ENCODE peak calls at places on chromosomes 5 and 9, in six cellular contexts. One of them, this sample, is unnamed. For H3K4me1, the result is how much of the 10 kb centered on the place peaks cover.

GRCh38 chr5:176671890-176672615 is 24.8 kb downstream of the TSPAN17 start:
- DNase-seq in aorta: peak
- DNase-seq in heart left ventricle: peak
- DNase-seq in upper lobe of right lung: no peak
- DNase-seq in left ventricle myocardium inferior: no peak
- DNase-seq in tibial artery: no peak
- DNase-seq in this sample: no peak

GRCh38 chr5:160793500-160793899 is 58.5 kb downstream of the ATP10B start:
- DNase-seq in aorta: no peak
- DNase-seq in heart left ventricle: no peak
- DNase-seq in upper lobe of right lung: no peak
- DNase-seq in left ventricle myocardium inferior: no peak
- DNase-seq in tibial artery: no peak
- DNase-seq in this sample: no peak

GRCh38 chr9:14372437-14373318 is 58.7 kb upstream of the NFIB start:
- DNase-seq in aorta: no peak
- DNase-seq in heart left ventricle: peak
- DNase-seq in upper lobe of right lung: no peak
- DNase-seq in left ventricle myocardium inferior: peak
- DNase-seq in tibial artery: no peak
- DNase-seq in this sample: peak

GRCh38 chr9:24602687-24603352 is 57.1 kb upstream of the IZUMO3 start:
- DNase-seq in aorta: no peak
- DNase-seq in heart left ventricle: no peak
- DNase-seq in upper lobe of right lung: no peak
- DNase-seq in left ventricle myocardium inferior: no peak
- DNase-seq in tibial artery: no peak
- DNase-seq in this sample: no peak

GRCh38 chr9:26181836-26182235 is 503.6 kb upstream of the TUSC1 start:
- DNase-seq in aorta: no peak
- DNase-seq in heart left ventricle: no peak
- DNase-seq in upper lobe of right lung: no peak
- DNase-seq in left ventricle myocardium inferior: no peak
- DNase-seq in tibial artery: no peak
- DNase-seq in this sample: no peak

GRCh38 chr5:162842725-162843124 is 594.7 kb upstream of the CCNG1 start:
- DNase-seq in aorta: no peak
- DNase-seq in heart left ventricle: no peak
- DNase-seq in upper lobe of right lung: no peak
- DNase-seq in left ventricle myocardium inferior: no peak
- DNase-seq in tibial artery: no peak
- DNase-seq in this sample: no peak

GRCh38 chr5:1262381-1262780 is 32.5 kb downstream of the TERT start:
- DNase-seq in aorta: no peak
- DNase-seq in heart left ventricle: no peak
- DNase-seq in upper lobe of right lung: no peak
- DNase-seq in left ventricle myocardium inferior: no peak
- DNase-seq in tibial artery: no peak
- DNase-seq in this sample: no peak

GRCh38 chr5:93399675-93400074 is 181.3 kb downstream of the NR2F1-AS1 start:
- DNase-seq in aorta: no peak
- DNase-seq in heart left ventricle: no peak
- DNase-seq in upper lobe of right lung: no peak
- DNase-seq in left ventricle myocardium inferior: no peak
- DNase-seq in tibial artery: no peak
- DNase-seq in this sample: no peak

GRCh38 chr5:113172231-113172826 is 195.7 kb downstream of the DCP2 start:
- DNase-seq in aorta: no peak
- DNase-seq in heart left ventricle: no peak
- DNase-seq in upper lobe of right lung: no peak
- DNase-seq in left ventricle myocardium inferior: no peak
- DNase-seq in tibial artery: no peak
- DNase-seq in this sample: no peak

GRCh38 chr5:81520769-81521168 is 126.8 kb upstream of the ACOT12 start:
- DNase-seq in aorta: no peak
- DNase-seq in heart left ventricle: no peak
- DNase-seq in upper lobe of right lung: no peak
- DNase-seq in left ventricle myocardium inferior: no peak
- DNase-seq in tibial artery: no peak
- DNase-seq in this sample: no peak

GRCh38 chr9:93480262-93480661 is 26.9 kb upstream of the FAM120AOS start:
- DNase-seq in aorta: no peak
- DNase-seq in heart left ventricle: no peak
- DNase-seq in upper lobe of right lung: no peak
- DNase-seq in left ventricle myocardium inferior: no peak
- DNase-seq in tibial artery: no peak
- DNase-seq in this sample: no peak

GRCh38 chr5:151080620-151081425 is at the start of gene TNIP1:
- DNase-seq in aorta: peak
- DNase-seq in heart left ventricle: peak
- DNase-seq in upper lobe of right lung: peak
- DNase-seq in left ventricle myocardium inferior: peak
- DNase-seq in tibial artery: peak
- DNase-seq in this sample: peak

GRCh38 chr5:151082274-151082902 is 1.6 kb upstream of the TNIP1 start:
- DNase-seq in aorta: no peak
- DNase-seq in heart left ventricle: no peak
- DNase-seq in upper lobe of right lung: peak
- DNase-seq in left ventricle myocardium inferior: no peak
- DNase-seq in tibial artery: no peak
- DNase-seq in this sample: no peak

GRCh38 chr5:151081426-151082273 is 816 bp upstream of the TNIP1 start:
- DNase-seq in aorta: no peak
- DNase-seq in heart left ventricle: no peak
- DNase-seq in upper lobe of right lung: no peak
- DNase-seq in left ventricle myocardium inferior: no peak
- DNase-seq in tibial artery: no peak
- DNase-seq in this sample: no peak

GRCh38 chr5:151084363-151084762 is 3.5 kb upstream of the TNIP1 start:
- DNase-seq in aorta: no peak
- DNase-seq in heart left ventricle: no peak
- DNase-seq in upper lobe of right lung: no peak
- DNase-seq in left ventricle myocardium inferior: no peak
- DNase-seq in tibial artery: no peak
- DNase-seq in this sample: no peak

DNA sequence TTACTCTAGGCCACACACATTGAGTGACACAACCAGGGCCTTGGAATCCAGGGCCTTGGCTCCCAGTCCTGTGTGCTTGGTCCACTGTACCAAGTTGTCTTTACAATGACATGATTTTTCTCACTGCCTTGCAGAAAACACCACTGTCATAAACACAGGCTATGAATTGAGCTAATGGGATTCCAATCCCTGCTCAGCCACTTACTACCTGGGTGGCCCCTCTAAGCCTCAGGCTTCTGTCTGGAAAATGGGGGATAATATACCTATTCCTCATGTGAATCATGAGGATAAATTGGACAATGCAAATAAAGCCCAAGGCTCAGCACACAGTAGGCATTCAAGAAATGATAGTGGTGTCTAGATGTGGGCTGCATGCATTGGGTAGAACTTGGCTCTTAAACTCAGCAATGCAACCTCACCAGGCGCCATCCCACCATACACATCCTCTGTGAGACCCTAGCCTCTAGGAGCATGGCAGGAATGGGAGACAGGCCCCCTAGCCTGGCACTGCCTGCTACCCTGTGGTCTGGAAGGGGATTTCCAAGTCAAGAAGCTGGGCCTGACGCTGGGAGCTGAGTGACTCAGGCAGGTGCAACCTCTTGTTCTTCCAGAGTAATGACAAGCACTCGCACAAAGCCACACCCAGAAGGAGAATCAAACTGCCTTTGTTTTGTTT is 2.3 kb upstream of the TNIP1 start:
- DNase-seq in aorta: no peak
- DNase-seq in heart left ventricle: no peak
- DNase-seq in upper lobe of right lung: peak
- DNase-seq in left ventricle myocardium inferior: no peak
- DNase-seq in tibial artery: no peak
- DNase-seq in this sample: peak
- H3K4me3 ChIP-seq in aorta: no peak
- H3K4me3 ChIP-seq in heart left ventricle: no peak
- H3K4me3 ChIP-seq in upper lobe of right lung: no peak
- H3K4me3 ChIP-seq in left ventricle myocardium inferior: no peak
- H3K4me3 ChIP-seq in tibial artery: no peak
- H3K4me3 ChIP-seq in this sample: no peak

GRCh38 chr5:139298242-139298641 is 4.7 kb downstream of the MATR3 start:
- DNase-seq in aorta: no peak
- DNase-seq in heart left ventricle: no peak
- DNase-seq in upper lobe of right lung: no peak
- DNase-seq in left ventricle myocardium inferior: no peak
- DNase-seq in tibial artery: no peak
- DNase-seq in this sample: no peak

GRCh38 chr5:139299477-139299876 is 5.9 kb downstream of the MATR3 start:
- DNase-seq in aorta: no peak
- DNase-seq in heart left ventricle: no peak
- DNase-seq in upper lobe of right lung: no peak
- DNase-seq in left ventricle myocardium inferior: no peak
- DNase-seq in tibial artery: no peak
- DNase-seq in this sample: no peak

GRCh38 chr5:139304391-139305324 is 11.1 kb downstream of the MATR3 start:
- DNase-seq in aorta: no peak
- DNase-seq in heart left ventricle: no peak
- DNase-seq in upper lobe of right lung: no peak
- DNase-seq in left ventricle myocardium inferior: no peak
- DNase-seq in tibial artery: no peak
- DNase-seq in this sample: no peak

GRCh38 chr5:139306197-139306596 is 12.7 kb downstream of the MATR3 start:
- DNase-seq in aorta: no peak
- DNase-seq in heart left ventricle: no peak
- DNase-seq in upper lobe of right lung: no peak
- DNase-seq in left ventricle myocardium inferior: no peak
- DNase-seq in tibial artery: no peak
- DNase-seq in this sample: no peak

GRCh38 chr5:139301766-139302499 is 8.4 kb downstream of the MATR3 start:
- DNase-seq in aorta: no peak
- DNase-seq in heart left ventricle: no peak
- DNase-seq in upper lobe of right lung: no peak
- DNase-seq in left ventricle myocardium inferior: no peak
- DNase-seq in tibial artery: no peak
- DNase-seq in this sample: no peak
- H3K4me1 ChIP-seq in aorta: under half
- H3K4me1 ChIP-seq in heart left ventricle: half or more
- H3K4me1 ChIP-seq in upper lobe of right lung: half or more
- H3K4me1 ChIP-seq in left ventricle myocardium inferior: half or more
- H3K4me1 ChIP-seq in tibial artery: half or more
- H3K4me1 ChIP-seq in this sample: under half

GRCh38 chr5:128644863-128645262 is 106.8 kb upstream of the FBN2 start:
- DNase-seq in aorta: no peak
- DNase-seq in heart left ventricle: no peak
- DNase-seq in upper lobe of right lung: no peak
- DNase-seq in left ventricle myocardium inferior: no peak
- DNase-seq in tibial artery: no peak
- DNase-seq in this sample: no peak
- H3K4me3 ChIP-seq in aorta: no peak
- H3K4me3 ChIP-seq in heart left ventricle: no peak
- H3K4me3 ChIP-seq in upper lobe of right lung: no peak
- H3K4me3 ChIP-seq in left ventricle myocardium inferior: no peak
- H3K4me3 ChIP-seq in tibial artery: no peak
- H3K4me3 ChIP-seq in this sample: no peak

DNA sequence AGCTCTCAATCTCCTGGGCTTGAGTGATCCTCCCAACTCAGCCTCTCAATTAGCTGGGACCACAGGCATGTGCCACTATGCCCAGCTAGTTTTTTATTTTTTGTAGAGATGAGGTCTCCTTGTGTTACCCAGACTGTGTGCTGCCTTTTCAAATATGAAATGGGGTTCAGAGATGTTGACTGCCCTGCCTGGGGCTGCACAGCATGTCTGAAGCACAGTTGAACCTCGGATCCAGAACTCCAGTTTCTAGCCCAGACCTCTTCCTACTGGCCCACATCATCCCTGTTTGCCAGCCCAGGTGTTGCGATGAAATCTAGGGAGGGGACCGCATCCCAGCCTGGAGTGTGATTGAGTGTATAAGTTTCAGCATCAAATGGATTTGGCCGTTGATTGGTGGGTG is 69.4 kb downstream of the HMCN2 start:
- DNase-seq in aorta: no peak
- DNase-seq in heart left ventricle: no peak
- DNase-seq in upper lobe of right lung: no peak
- DNase-seq in left ventricle myocardium inferior: no peak
- DNase-seq in tibial artery: no peak
- DNase-seq in this sample: no peak
- H3K4me1 ChIP-seq in aorta: under half
- H3K4me1 ChIP-seq in heart left ventricle: under half
- H3K4me1 ChIP-seq in upper lobe of right lung: under half
- H3K4me1 ChIP-seq in left ventricle myocardium inferior: under half
- H3K4me1 ChIP-seq in tibial artery: under half
- H3K4me1 ChIP-seq in this sample: under half

GRCh38 chr9:70420267-70421019 is 6.0 kb upstream of the KLF9 start:
- DNase-seq in aorta: peak
- DNase-seq in heart left ventricle: peak
- DNase-seq in upper lobe of right lung: peak
- DNase-seq in left ventricle myocardium inferior: peak
- DNase-seq in tibial artery: peak
- DNase-seq in this sample: peak

GRCh38 chr9:70419546-70420266 is 5.2 kb upstream of the KLF9 start:
- DNase-seq in aorta: peak
- DNase-seq in heart left ventricle: peak
- DNase-seq in upper lobe of right lung: peak
- DNase-seq in left ventricle myocardium inferior: peak
- DNase-seq in tibial artery: peak
- DNase-seq in this sample: peak

GRCh38 chr9:70421020-70421271 is 6.5 kb upstream of the KLF9 start:
- DNase-seq in aorta: no peak
- DNase-seq in heart left ventricle: no peak
- DNase-seq in upper lobe of right lung: no peak
- DNase-seq in left ventricle myocardium inferior: no peak
- DNase-seq in tibial artery: no peak
- DNase-seq in this sample: no peak

GRCh38 chr9:70422371-70423043 is 8.1 kb upstream of the KLF9 start:
- DNase-seq in aorta: no peak
- DNase-seq in heart left ventricle: no peak
- DNase-seq in upper lobe of right lung: no peak
- DNase-seq in left ventricle myocardium inferior: no peak
- DNase-seq in tibial artery: no peak
- DNase-seq in this sample: no peak

GRCh38 chr9:70421272-70422180 is 7.1 kb upstream of the KLF9 start:
- DNase-seq in aorta: no peak
- DNase-seq in heart left ventricle: peak
- DNase-seq in upper lobe of right lung: no peak
- DNase-seq in left ventricle myocardium inferior: no peak
- DNase-seq in tibial artery: peak
- DNase-seq in this sample: no peak
- H3K4me3 ChIP-seq in aorta: no peak
- H3K4me3 ChIP-seq in heart left ventricle: peak
- H3K4me3 ChIP-seq in upper lobe of right lung: peak
- H3K4me3 ChIP-seq in left ventricle myocardium inferior: peak
- H3K4me3 ChIP-seq in tibial artery: peak
- H3K4me3 ChIP-seq in this sample: peak

GRCh38 chr5:159605585-159605984 is 275.3 kb upstream of the IL12B start:
- DNase-seq in aorta: no peak
- DNase-seq in heart left ventricle: peak
- DNase-seq in upper lobe of right lung: no peak
- DNase-seq in left ventricle myocardium inferior: peak
- DNase-seq in tibial artery: no peak
- DNase-seq in this sample: no peak
- H3K4me1 ChIP-seq in aorta: under half
- H3K4me1 ChIP-seq in heart left ventricle: under half
- H3K4me1 ChIP-seq in upper lobe of right lung: under half
- H3K4me1 ChIP-seq in left ventricle myocardium inferior: under half
- H3K4me1 ChIP-seq in tibial artery: under half
- H3K4me1 ChIP-seq in this sample: under half

GRCh38 chr5:149581931-149582768 is 852 bp downstream of the ARHGEF37 start:
- DNase-seq in aorta: no peak
- DNase-seq in heart left ventricle: peak
- DNase-seq in upper lobe of right lung: no peak
- DNase-seq in left ventricle myocardium inferior: no peak
- DNase-seq in tibial artery: no peak
- DNase-seq in this sample: peak
- H3K4me3 ChIP-seq in aorta: peak
- H3K4me3 ChIP-seq in heart left ventricle: peak
- H3K4me3 ChIP-seq in upper lobe of right lung: peak
- H3K4me3 ChIP-seq in left ventricle myocardium inferior: peak
- H3K4me3 ChIP-seq in tibial artery: peak
- H3K4me3 ChIP-seq in this sample: peak